ENCODE peak calls at places on chromosome 3, in five cellular contexts. B is stimulated activated CD4-positive, alpha-beta T cell treated with anti-CD3 and anti-CD28 coated beads, Interleukin-4, amount 100 ng/mL, for 1 hour; C is activated CD8-positive, alpha-beta memory T cell treated with anti-CD3 and anti-CD28 coated beads for 4 hours; Q is memory B cell; I is NCI-H2029. W is an unnamed sample.

GRCh38 chr3:42101048-42101447 is 9.9 kb downstream of the TRAK1 start:
- DNase-seq in B (no peak), C (no peak), Q (no peak), I (no peak), W (peak; percentile 73)

GRCh38 chr3:55485208-55485791 is 1.8 kb downstream of the WNT5A start:
- DNase-seq in B (peak; percentile 19), C (no peak), Q (no peak), I (peak; percentile 36), W (peak; percentile 32)

GRCh38 chr3:189308594-189308993 is 136.8 kb downstream of the TPRG1 start:
- DNase-seq in B (no peak), C (no peak), Q (no peak), I (no peak), W (no peak)

GRCh38 chr3:7171493-7171892 is 310.6 kb downstream of the GRM7 start:
- DNase-seq in B (no peak), C (no peak), Q (no peak), I (no peak), W (no peak)

GRCh38 chr3:114983248-114983647 is 163.8 kb downstream of the ZBTB20 start:
- DNase-seq in B (no peak), C (no peak), Q (no peak), I (no peak), W (no peak)

GRCh38 chr3:42678447-42678846 is 6.9 kb upstream of the KLHL40 start:
- DNase-seq in B (no peak), C (no peak), Q (no peak), I (no peak), W (no peak)

GRCh38 chr3:113275876-113276580 is 64.7 kb downstream of the BOC start:
- DNase-seq in B (no peak), C (no peak), Q (peak; percentile 32), I (peak; percentile 82), W (no peak)

GRCh38 chr3:37668831-37669610 is 192.7 kb upstream of the CTDSPL start:
- DNase-seq in B (no peak), C (no peak), Q (no peak), I (peak; percentile 77), W (no peak)

GRCh38 chr3:75337226-75337900 is 326.8 kb upstream of the FRG2C start:
- DNase-seq in B (no peak), C (no peak), Q (no peak), I (no peak), W (no peak)

GRCh38 chr3:14286887-14287496 is 108.4 kb downstream of the LSM3 start:
- DNase-seq in B (no peak), C (no peak), Q (no peak), I (peak; percentile 99), W (no peak)

GRCh38 chr3:193869221-193870201 is 266.4 kb upstream of the HES1 start:
- DNase-seq in B (peak; percentile 4), C (no peak), Q (no peak), I (no peak), W (no peak)

GRCh38 chr3:42300778-42301177 is 34.8 kb upstream of the CCK start:
- DNase-seq in B (no peak), C (no peak), Q (no peak), I (no peak), W (no peak)

GRCh38 chr3:163935411-163935810 is 1142.9 kb downstream of the SI start:
- DNase-seq in B (no peak), C (no peak), Q (no peak), I (no peak), W (no peak)

GRCh38 chr3:74465652-74466415 is 148.6 kb downstream of the CNTN3 start:
- DNase-seq in B (no peak), C (no peak), Q (no peak), I (no peak), W (no peak)

GRCh38 chr3:17261627-17262369 is 377.0 kb downstream of the PLCL2 start:
- DNase-seq in B (no peak), C (no peak), Q (no peak), I (no peak), W (no peak)

GRCh38 chr3:138861755-138862333 is 27.1 kb upstream of the PIK3CB start:
- DNase-seq in B (no peak), C (no peak), Q (no peak), I (no peak), W (no peak)

GRCh38 chr3:107855710-107856109 is 235.1 kb downstream of the CD47 start:
- DNase-seq in B (no peak), C (no peak), Q (peak; percentile 7), I (no peak), W (peak; percentile 32)

GRCh38 chr3:171103185-171103584 is 76.7 kb upstream of the SLC2A2 start:
- DNase-seq in B (no peak), C (no peak), Q (no peak), I (no peak), W (no peak)

GRCh38 chr3:24184528-24185176 is 239.6 kb downstream of the NR1D2 start:
- DNase-seq in B (no peak), C (no peak), Q (no peak), I (no peak), W (no peak)

GRCh38 chr3:24133441-24133840 is 188.4 kb downstream of the NR1D2 start:
- DNase-seq in B (no peak), C (no peak), Q (no peak), I (no peak), W (no peak)

GRCh38 chr3:13770390-13771169 is 109.3 kb downstream of the WNT7A start:
- DNase-seq in B (no peak), C (no peak), Q (no peak), I (no peak), W (no peak)

GRCh38 chr3:187736418-187736871 is 8.8 kb downstream of the BCL6 start:
- DNase-seq in B (no peak), C (no peak), Q (no peak), I (no peak), W (peak; percentile 49)

GRCh38 chr3:39315420-39315819 is 14.1 kb upstream of the CCR8 start:
- DNase-seq in B (no peak), C (no peak), Q (no peak), I (no peak), W (no peak)